ENCODE peak calls at places on chromosomes 16 and 17, in six cellular contexts. A, X, I, M, W and P are unnamed samples.

GRCh38 chr17:76556759-76557367 is 17.0 kb downstream of the PRCD start:
- DNase-seq in X (peak), A (peak), I (peak), W (peak), M (peak), P (peak)

GRCh38 chr16:70685061-70685937 is 554 bp downstream of the MTSS2 start:
- DNase-seq in M (no peak), X (no peak), I (no peak), A (peak), W (peak), P (no peak)

GRCh38 chr16:58511933-58512815 is 3.1 kb upstream of the SETD6 start:
- DNase-seq in X (peak), I (peak), A (peak), M (peak), W (peak), P (peak)

GRCh38 chr16:49273771-49274170 is 7.9 kb downstream of the CBLN1 start:
- DNase-seq in I (no peak), M (no peak), X (no peak), W (no peak), A (no peak), P (no peak)

GRCh38 chr16:29116980-29117379 is 132.1 kb downstream of the LAT start:
- DNase-seq in I (no peak), M (no peak), X (no peak), A (no peak), W (no peak), P (no peak)

GRCh38 chr17:45225964-45226530 is 4.4 kb downstream of the FMNL1 start:
- DNase-seq in M (peak), X (peak), A (peak), W (no peak), I (peak), P (no peak)

GRCh38 chr17:75571197-75571884 is 16.3 kb upstream of the MYO15B start:
- DNase-seq in A (no peak), X (peak), M (no peak), I (peak), W (no peak), P (peak)

GRCh38 chr17:79330696-79331095 is 256.1 kb downstream of the ENGASE start:
- DNase-seq in A (no peak), M (no peak), W (no peak), X (no peak), I (no peak), P (no peak)

GRCh38 chr17:21459536-21459935 is 83.4 kb downstream of the KCNJ12 start:
- DNase-seq in M (no peak), W (no peak), A (no peak), I (no peak), X (no peak), P (no peak)

GRCh38 chr16:56933828-56934598 is 2.1 kb downstream of the HERPUD1 start:
- DNase-seq in X (no peak), W (no peak), M (no peak), A (no peak), I (no peak), P (no peak)

DNA sequence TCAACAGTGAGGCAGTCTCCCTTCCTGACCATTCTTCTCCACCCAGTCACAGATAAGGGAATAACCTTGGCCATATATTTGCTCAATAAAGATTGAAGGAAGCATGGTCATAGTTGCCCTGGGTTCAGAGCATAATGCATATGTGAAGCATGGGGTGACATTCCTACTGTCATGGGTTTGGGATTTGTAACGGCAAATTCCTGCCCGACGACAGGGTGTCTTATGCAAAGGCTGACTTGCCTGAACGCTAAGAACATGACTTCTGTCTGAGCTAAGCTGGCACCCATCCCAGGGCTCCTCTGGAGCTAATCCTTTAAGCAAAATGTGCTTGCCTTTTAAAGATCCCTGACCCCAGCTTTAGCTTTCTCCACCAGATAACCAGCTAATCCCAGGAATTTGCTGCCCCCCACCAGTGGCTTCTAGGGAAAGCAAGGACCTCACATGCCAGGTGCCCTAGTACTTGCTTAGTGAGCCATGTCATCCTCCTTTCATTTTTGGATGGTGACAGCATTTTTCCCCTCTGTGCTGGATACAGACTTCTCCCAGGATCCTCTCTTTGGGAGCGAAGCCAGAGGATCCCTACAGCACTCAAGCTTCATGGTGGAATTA is 11.7 kb downstream of the SLC7A6OS start:
- DNase-seq in M (no peak), A (no peak), W (peak), I (peak), X (no peak), P (peak)
- H3K4me3 ChIP-seq in M (no peak), A (no peak), W (no peak), I (no peak), X (no peak), P (no peak)

DNA sequence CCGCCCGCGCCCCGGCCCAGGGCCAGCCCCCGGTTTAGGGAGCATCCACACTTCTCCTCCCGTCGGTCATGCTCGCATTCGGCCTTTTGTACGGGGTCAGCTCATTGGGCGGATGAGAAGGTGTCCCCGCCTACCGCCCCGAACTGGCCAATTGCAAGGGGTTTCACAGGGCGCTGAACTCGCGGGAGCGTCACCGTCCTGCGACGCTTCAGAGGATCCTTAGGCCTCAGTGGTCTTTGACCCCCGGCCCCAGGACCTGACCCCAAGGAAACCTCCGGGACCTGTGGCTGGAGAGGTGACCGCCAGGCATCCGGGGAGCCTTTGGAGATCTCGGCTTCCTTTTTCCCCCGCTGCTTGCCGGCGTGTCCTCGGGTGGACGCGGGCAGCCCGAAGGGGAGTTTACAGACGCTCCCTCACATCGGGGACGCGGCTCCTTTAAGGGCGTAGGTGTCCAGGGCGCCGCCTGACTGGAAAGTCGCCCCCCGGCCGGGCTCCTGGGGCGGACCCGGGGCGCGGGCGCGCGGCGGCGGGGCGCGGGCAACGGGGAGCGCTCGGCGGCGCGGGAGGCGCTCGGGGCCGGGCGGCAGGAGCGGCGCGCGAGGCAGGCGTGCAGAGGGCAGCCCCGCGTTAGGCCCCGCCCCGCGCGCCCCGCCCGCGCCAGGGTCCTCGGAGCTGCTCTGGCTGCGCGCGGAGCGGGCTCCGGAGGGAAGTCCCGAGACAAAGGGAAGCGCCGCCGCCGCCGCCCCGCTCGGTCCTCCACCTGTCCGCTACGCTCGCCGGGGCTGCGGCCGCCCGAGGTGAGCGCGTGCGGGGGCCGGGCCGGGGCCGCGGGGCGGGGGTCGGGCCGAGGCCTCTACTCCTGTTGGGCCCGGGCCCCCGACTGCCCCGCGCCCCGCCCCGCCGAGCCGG is at the start of gene UBE2I:
- DNase-seq in X (peak), A (peak), M (peak), I (peak), W (peak), P (peak)
- H3K4me3 ChIP-seq in X (peak), A (peak), M (peak), I (peak), W (peak), P (peak)

DNA sequence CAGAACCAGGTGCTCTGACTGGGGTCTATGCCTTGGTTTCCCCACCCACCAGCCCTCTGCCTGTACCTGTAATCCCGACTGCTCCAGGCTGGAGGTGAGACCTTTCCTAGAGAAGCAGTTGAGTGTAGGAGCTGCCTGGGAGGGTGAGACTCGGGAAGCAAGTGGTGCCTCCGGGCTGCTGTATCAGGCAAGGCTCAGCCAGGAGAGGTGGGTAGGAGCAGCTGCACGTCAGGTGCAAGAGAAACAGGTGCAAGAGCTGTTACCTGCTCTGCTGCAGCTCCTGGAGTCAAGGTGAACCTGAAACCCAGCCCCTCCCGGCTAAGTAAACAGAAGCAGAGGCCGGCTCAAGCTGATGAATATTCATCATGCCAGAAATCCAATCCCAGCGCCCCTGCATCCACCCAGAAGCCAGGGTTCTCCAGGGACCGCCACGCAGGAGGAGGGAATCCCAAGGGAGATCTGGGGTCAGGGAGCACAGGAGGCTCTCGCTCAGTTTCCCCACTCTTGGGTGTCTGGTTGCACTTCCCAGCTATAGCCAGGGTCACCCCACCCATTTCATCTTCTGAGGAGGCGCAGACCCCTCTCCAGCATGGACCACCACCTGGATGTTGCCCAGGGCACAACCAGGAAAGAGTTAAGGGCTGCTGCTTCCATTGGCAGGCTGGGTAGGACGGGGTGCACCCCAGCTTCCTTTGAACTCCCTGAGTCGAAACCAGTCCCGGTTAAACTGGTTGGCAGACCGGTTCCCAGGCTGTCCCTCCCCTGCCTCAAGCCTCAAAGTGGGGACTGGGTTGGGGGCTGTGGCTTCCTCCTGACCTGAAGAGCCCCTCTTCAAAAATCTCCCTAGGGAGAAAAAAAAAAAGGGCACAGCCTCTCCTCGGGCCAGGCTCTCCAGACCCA is at the start of gene PRR15L:
- DNase-seq in X (peak), A (peak), I (peak), M (no peak), W (no peak), P (no peak)
- H3K4me3 ChIP-seq in X (peak), A (no peak), I (peak), M (peak), W (no peak), P (no peak)

GRCh38 chr17:62678214-62678919 is 50.9 kb downstream of the MRC2 start:
- DNase-seq in I (no peak), M (no peak), W (no peak), X (no peak), A (peak), P (no peak)

GRCh38 chr17:62675260-62675659 is 47.8 kb downstream of the MRC2 start:
- DNase-seq in X (no peak), I (no peak), W (no peak), A (no peak), M (no peak), P (no peak)

GRCh38 chr17:62675701-62676100 is 48.2 kb downstream of the MRC2 start:
- DNase-seq in M (no peak), W (no peak), I (no peak), A (peak), X (no peak), P (no peak)

GRCh38 chr17:62676231-62676943 is 48.9 kb downstream of the MRC2 start:
- DNase-seq in I (no peak), W (no peak), X (no peak), M (no peak), A (peak), P (no peak)

DNA sequence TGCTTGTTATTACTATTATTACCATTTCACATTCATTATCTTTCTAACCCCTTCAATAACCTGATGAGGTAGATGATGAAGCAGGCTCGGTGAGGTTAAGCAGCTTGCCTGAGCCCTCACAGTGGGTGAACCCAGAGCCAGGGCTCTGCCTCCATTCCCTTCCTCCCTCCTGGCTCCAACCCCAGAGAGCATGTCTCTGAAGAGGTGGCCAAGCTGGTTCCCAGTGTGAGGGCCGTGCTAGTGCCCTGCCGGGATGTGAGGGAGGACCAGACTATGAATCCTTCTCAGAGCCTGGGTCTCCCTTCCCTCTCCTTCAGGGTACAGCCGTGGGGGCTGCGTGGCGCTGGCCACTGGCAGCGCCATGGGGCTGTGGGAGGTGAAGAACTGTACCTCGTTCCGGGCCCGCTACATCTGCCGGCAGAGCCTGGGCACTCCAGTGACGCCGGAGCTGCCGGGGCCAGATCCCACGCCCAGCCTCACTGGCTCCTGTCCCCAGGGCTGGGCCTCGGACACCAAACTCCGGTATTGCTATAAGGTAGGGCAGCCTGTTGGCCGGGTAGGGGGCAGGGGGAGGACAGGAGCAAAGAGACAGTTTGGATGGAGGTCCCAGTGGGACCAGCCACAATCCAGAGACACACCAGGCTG is 49.6 kb downstream of the MRC2 start:
- DNase-seq in X (no peak), I (no peak), W (no peak), M (no peak), A (peak), P (no peak)
- H3K4me3 ChIP-seq in X (no peak), I (no peak), W (no peak), M (no peak), A (no peak), P (no peak)